ENCODE peak calls at places on chromosomes 11 and 22, in seven cellular contexts. One of them, this sample, is unnamed.

GRCh38 chr11:87374206-87374793 is 336.6 kb downstream of the TMEM135 start:
- DNase-seq in stomach: no peak
- DNase-seq in CD4-positive, alpha-beta T cell: no peak
- DNase-seq in activated CD8-positive, alpha-beta T cell treated with anti-CD3 and anti-CD28 coated beads for 36 hours: no peak
- DNase-seq in foreskin fibroblast: no peak
- DNase-seq in kidney: no peak
- DNase-seq in upper lobe of right lung: no peak
- DNase-seq in this sample: no peak

GRCh38 chr22:32079110-32080089 is 36.3 kb downstream of the SLC5A1 start:
- DNase-seq in stomach: peak
- DNase-seq in CD4-positive, alpha-beta T cell: no peak
- DNase-seq in activated CD8-positive, alpha-beta T cell treated with anti-CD3 and anti-CD28 coated beads for 36 hours: no peak
- DNase-seq in foreskin fibroblast: peak
- DNase-seq in kidney: no peak
- DNase-seq in upper lobe of right lung: no peak
- DNase-seq in this sample: no peak

GRCh38 chr11:76736773-76737495 is 46.2 kb upstream of the TSKU start:
- DNase-seq in stomach: no peak
- DNase-seq in CD4-positive, alpha-beta T cell: no peak
- DNase-seq in activated CD8-positive, alpha-beta T cell treated with anti-CD3 and anti-CD28 coated beads for 36 hours: no peak
- DNase-seq in foreskin fibroblast: no peak
- DNase-seq in kidney: peak
- DNase-seq in upper lobe of right lung: no peak
- DNase-seq in this sample: no peak

GRCh38 chr22:42627981-42628380 is 12.4 kb downstream of the ATP5MGL start:
- DNase-seq in stomach: no peak
- DNase-seq in CD4-positive, alpha-beta T cell: no peak
- DNase-seq in activated CD8-positive, alpha-beta T cell treated with anti-CD3 and anti-CD28 coated beads for 36 hours: no peak
- DNase-seq in foreskin fibroblast: no peak
- DNase-seq in kidney: no peak
- DNase-seq in upper lobe of right lung: no peak
- DNase-seq in this sample: no peak

GRCh38 chr11:33942954-33943353 is 51.1 kb upstream of the LMO2 start:
- DNase-seq in stomach: no peak
- DNase-seq in CD4-positive, alpha-beta T cell: no peak
- DNase-seq in activated CD8-positive, alpha-beta T cell treated with anti-CD3 and anti-CD28 coated beads for 36 hours: no peak
- DNase-seq in foreskin fibroblast: peak
- DNase-seq in kidney: peak
- DNase-seq in upper lobe of right lung: no peak
- DNase-seq in this sample: no peak

GRCh38 chr11:72752088-72752914 is at the start of gene ARAP1:
- DNase-seq in stomach: peak
- DNase-seq in CD4-positive, alpha-beta T cell: peak
- DNase-seq in activated CD8-positive, alpha-beta T cell treated with anti-CD3 and anti-CD28 coated beads for 36 hours: peak
- DNase-seq in foreskin fibroblast: peak
- DNase-seq in kidney: peak
- DNase-seq in upper lobe of right lung: peak
- DNase-seq in this sample: peak

GRCh38 chr11:33777906-33778305 is 3.6 kb upstream of the FBXO3 start:
- DNase-seq in stomach: no peak
- DNase-seq in CD4-positive, alpha-beta T cell: no peak
- DNase-seq in activated CD8-positive, alpha-beta T cell treated with anti-CD3 and anti-CD28 coated beads for 36 hours: no peak
- DNase-seq in foreskin fibroblast: no peak
- DNase-seq in kidney: no peak
- DNase-seq in upper lobe of right lung: no peak
- DNase-seq in this sample: no peak

GRCh38 chr11:78690588-78690987 is 115.9 kb upstream of the NARS2 start:
- DNase-seq in stomach: no peak
- DNase-seq in CD4-positive, alpha-beta T cell: no peak
- DNase-seq in activated CD8-positive, alpha-beta T cell treated with anti-CD3 and anti-CD28 coated beads for 36 hours: no peak
- DNase-seq in foreskin fibroblast: peak
- DNase-seq in kidney: no peak
- DNase-seq in upper lobe of right lung: no peak
- DNase-seq in this sample: no peak

GRCh38 chr22:19806213-19807160 is 45.9 kb downstream of the TBX1 start:
- DNase-seq in stomach: peak
- DNase-seq in CD4-positive, alpha-beta T cell: no peak
- DNase-seq in activated CD8-positive, alpha-beta T cell treated with anti-CD3 and anti-CD28 coated beads for 36 hours: no peak
- DNase-seq in foreskin fibroblast: no peak
- DNase-seq in kidney: peak
- DNase-seq in upper lobe of right lung: peak
- DNase-seq in this sample: peak

GRCh38 chr11:43934359-43935130 is 7.9 kb upstream of the C11orf96 start:
- DNase-seq in stomach: no peak
- DNase-seq in CD4-positive, alpha-beta T cell: no peak
- DNase-seq in activated CD8-positive, alpha-beta T cell treated with anti-CD3 and anti-CD28 coated beads for 36 hours: no peak
- DNase-seq in foreskin fibroblast: no peak
- DNase-seq in kidney: no peak
- DNase-seq in upper lobe of right lung: no peak
- DNase-seq in this sample: no peak

GRCh38 chr11:71581826-71582225 is 849 bp downstream of the KRTAP5-11 start:
- DNase-seq in stomach: no peak
- DNase-seq in CD4-positive, alpha-beta T cell: no peak
- DNase-seq in activated CD8-positive, alpha-beta T cell treated with anti-CD3 and anti-CD28 coated beads for 36 hours: no peak
- DNase-seq in foreskin fibroblast: no peak
- DNase-seq in kidney: no peak
- DNase-seq in upper lobe of right lung: no peak
- DNase-seq in this sample: no peak

GRCh38 chr11:3807856-3808845 is at the start of gene PGAP2:
- DNase-seq in stomach: peak
- DNase-seq in CD4-positive, alpha-beta T cell: peak
- DNase-seq in activated CD8-positive, alpha-beta T cell treated with anti-CD3 and anti-CD28 coated beads for 36 hours: peak
- DNase-seq in foreskin fibroblast: peak
- DNase-seq in kidney: peak
- DNase-seq in upper lobe of right lung: peak
- DNase-seq in this sample: peak

GRCh38 chr22:27474711-27475547 is 326.6 kb downstream of the MN1 start:
- DNase-seq in stomach: no peak
- DNase-seq in CD4-positive, alpha-beta T cell: no peak
- DNase-seq in activated CD8-positive, alpha-beta T cell treated with anti-CD3 and anti-CD28 coated beads for 36 hours: no peak
- DNase-seq in foreskin fibroblast: peak
- DNase-seq in kidney: no peak
- DNase-seq in upper lobe of right lung: no peak
- DNase-seq in this sample: no peak

GRCh38 chr11:72380132-72380503 is 54.2 kb downstream of the CLPB start:
- DNase-seq in stomach: no peak
- DNase-seq in CD4-positive, alpha-beta T cell: no peak
- DNase-seq in activated CD8-positive, alpha-beta T cell treated with anti-CD3 and anti-CD28 coated beads for 36 hours: no peak
- DNase-seq in foreskin fibroblast: no peak
- DNase-seq in kidney: no peak
- DNase-seq in upper lobe of right lung: no peak
- DNase-seq in this sample: no peak

GRCh38 chr22:39311592-39312400 is 7.6 kb downstream of the RPL3 start:
- DNase-seq in stomach: no peak
- DNase-seq in CD4-positive, alpha-beta T cell: no peak
- DNase-seq in activated CD8-positive, alpha-beta T cell treated with anti-CD3 and anti-CD28 coated beads for 36 hours: peak
- DNase-seq in foreskin fibroblast: peak
- DNase-seq in kidney: no peak
- DNase-seq in upper lobe of right lung: no peak
- DNase-seq in this sample: no peak

GRCh38 chr22:39306456-39307361 is 12.7 kb downstream of the RPL3 start:
- DNase-seq in stomach: peak
- DNase-seq in CD4-positive, alpha-beta T cell: no peak
- DNase-seq in activated CD8-positive, alpha-beta T cell treated with anti-CD3 and anti-CD28 coated beads for 36 hours: peak
- DNase-seq in foreskin fibroblast: peak
- DNase-seq in kidney: no peak
- DNase-seq in upper lobe of right lung: no peak
- DNase-seq in this sample: no peak

GRCh38 chr22:39309881-39310714 is 9.3 kb downstream of the RPL3 start:
- DNase-seq in stomach: no peak
- DNase-seq in CD4-positive, alpha-beta T cell: no peak
- DNase-seq in activated CD8-positive, alpha-beta T cell treated with anti-CD3 and anti-CD28 coated beads for 36 hours: no peak
- DNase-seq in foreskin fibroblast: peak
- DNase-seq in kidney: no peak
- DNase-seq in upper lobe of right lung: no peak
- DNase-seq in this sample: no peak

GRCh38 chr22:39309364-39309861 is 10.0 kb downstream of the RPL3 start:
- DNase-seq in stomach: no peak
- DNase-seq in CD4-positive, alpha-beta T cell: no peak
- DNase-seq in activated CD8-positive, alpha-beta T cell treated with anti-CD3 and anti-CD28 coated beads for 36 hours: no peak
- DNase-seq in foreskin fibroblast: peak
- DNase-seq in kidney: no peak
- DNase-seq in upper lobe of right lung: no peak
- DNase-seq in this sample: no peak

GRCh38 chr22:39308614-39309363 is 10.6 kb downstream of the RPL3 start:
- DNase-seq in stomach: peak
- DNase-seq in CD4-positive, alpha-beta T cell: no peak
- DNase-seq in activated CD8-positive, alpha-beta T cell treated with anti-CD3 and anti-CD28 coated beads for 36 hours: no peak
- DNase-seq in foreskin fibroblast: peak
- DNase-seq in kidney: no peak
- DNase-seq in upper lobe of right lung: no peak
- DNase-seq in this sample: no peak
- TF ChIP-seq CTCF in stomach: no peak
- TF ChIP-seq CTCF in CD4-positive, alpha-beta T cell: no peak
- TF ChIP-seq CTCF in activated CD8-positive, alpha-beta T cell treated with anti-CD3 and anti-CD28 coated beads for 36 hours: no peak
- TF ChIP-seq CTCF in foreskin fibroblast: peak
- TF ChIP-seq CTCF in kidney: no peak
- TF ChIP-seq CTCF in upper lobe of right lung: peak
- TF ChIP-seq CTCF in this sample: no peak

GRCh38 chr22:17888855-17889254 is 114.6 kb upstream of the BID start:
- DNase-seq in stomach: no peak
- DNase-seq in CD4-positive, alpha-beta T cell: no peak
- DNase-seq in activated CD8-positive, alpha-beta T cell treated with anti-CD3 and anti-CD28 coated beads for 36 hours: no peak
- DNase-seq in foreskin fibroblast: peak
- DNase-seq in kidney: no peak
- DNase-seq in upper lobe of right lung: no peak
- DNase-seq in this sample: no peak

GRCh38 chr22:17890892-17891291 is 116.6 kb upstream of the BID start:
- DNase-seq in stomach: no peak
- DNase-seq in CD4-positive, alpha-beta T cell: no peak
- DNase-seq in activated CD8-positive, alpha-beta T cell treated with anti-CD3 and anti-CD28 coated beads for 36 hours: no peak
- DNase-seq in foreskin fibroblast: no peak
- DNase-seq in kidney: no peak
- DNase-seq in upper lobe of right lung: no peak
- DNase-seq in this sample: no peak

GRCh38 chr22:17893900-17894299 is 119.6 kb upstream of the BID start:
- DNase-seq in stomach: no peak
- DNase-seq in CD4-positive, alpha-beta T cell: no peak
- DNase-seq in activated CD8-positive, alpha-beta T cell treated with anti-CD3 and anti-CD28 coated beads for 36 hours: no peak
- DNase-seq in foreskin fibroblast: no peak
- DNase-seq in kidney: no peak
- DNase-seq in upper lobe of right lung: no peak
- DNase-seq in this sample: peak

GRCh38 chr22:17890245-17890671 is 116.0 kb upstream of the BID start:
- DNase-seq in stomach: no peak
- DNase-seq in CD4-positive, alpha-beta T cell: no peak
- DNase-seq in activated CD8-positive, alpha-beta T cell treated with anti-CD3 and anti-CD28 coated beads for 36 hours: no peak
- DNase-seq in foreskin fibroblast: no peak
- DNase-seq in kidney: no peak
- DNase-seq in upper lobe of right lung: no peak
- DNase-seq in this sample: peak

GRCh38 chr22:17891427-17892167 is 117.3 kb upstream of the BID start:
- DNase-seq in stomach: no peak
- DNase-seq in CD4-positive, alpha-beta T cell: no peak
- DNase-seq in activated CD8-positive, alpha-beta T cell treated with anti-CD3 and anti-CD28 coated beads for 36 hours: peak
- DNase-seq in foreskin fibroblast: no peak
- DNase-seq in kidney: no peak
- DNase-seq in upper lobe of right lung: no peak
- DNase-seq in this sample: peak
- TF ChIP-seq CTCF in stomach: no peak
- TF ChIP-seq CTCF in CD4-positive, alpha-beta T cell: no peak
- TF ChIP-seq CTCF in activated CD8-positive, alpha-beta T cell treated with anti-CD3 and anti-CD28 coated beads for 36 hours: no peak
- TF ChIP-seq CTCF in foreskin fibroblast: peak
- TF ChIP-seq CTCF in kidney: peak
- TF ChIP-seq CTCF in upper lobe of right lung: peak
- TF ChIP-seq CTCF in this sample: peak

GRCh38 chr11:126114486-126115252 is 52.0 kb upstream of the CDON start:
- DNase-seq in stomach: no peak
- DNase-seq in CD4-positive, alpha-beta T cell: no peak
- DNase-seq in activated CD8-positive, alpha-beta T cell treated with anti-CD3 and anti-CD28 coated beads for 36 hours: no peak
- DNase-seq in foreskin fibroblast: peak
- DNase-seq in kidney: no peak
- DNase-seq in upper lobe of right lung: no peak
- DNase-seq in this sample: no peak

GRCh38 chr11:126113963-126114362 is 51.3 kb upstream of the CDON start:
- DNase-seq in stomach: no peak
- DNase-seq in CD4-positive, alpha-beta T cell: no peak
- DNase-seq in activated CD8-positive, alpha-beta T cell treated with anti-CD3 and anti-CD28 coated beads for 36 hours: no peak
- DNase-seq in foreskin fibroblast: peak
- DNase-seq in kidney: no peak
- DNase-seq in upper lobe of right lung: no peak
- DNase-seq in this sample: no peak

GRCh38 chr11:126112547-126112946 is 49.9 kb upstream of the CDON start:
- DNase-seq in stomach: no peak
- DNase-seq in CD4-positive, alpha-beta T cell: no peak
- DNase-seq in activated CD8-positive, alpha-beta T cell treated with anti-CD3 and anti-CD28 coated beads for 36 hours: no peak
- DNase-seq in foreskin fibroblast: peak
- DNase-seq in kidney: no peak
- DNase-seq in upper lobe of right lung: no peak
- DNase-seq in this sample: no peak

GRCh38 chr11:126113012-126113411 is 50.3 kb upstream of the CDON start:
- DNase-seq in stomach: no peak
- DNase-seq in CD4-positive, alpha-beta T cell: no peak
- DNase-seq in activated CD8-positive, alpha-beta T cell treated with anti-CD3 and anti-CD28 coated beads for 36 hours: no peak
- DNase-seq in foreskin fibroblast: no peak
- DNase-seq in kidney: no peak
- DNase-seq in upper lobe of right lung: no peak
- DNase-seq in this sample: no peak

GRCh38 chr11:126113515-126113957 is 50.9 kb upstream of the CDON start:
- DNase-seq in stomach: peak
- DNase-seq in CD4-positive, alpha-beta T cell: no peak
- DNase-seq in activated CD8-positive, alpha-beta T cell treated with anti-CD3 and anti-CD28 coated beads for 36 hours: no peak
- DNase-seq in foreskin fibroblast: peak
- DNase-seq in kidney: peak
- DNase-seq in upper lobe of right lung: peak
- DNase-seq in this sample: peak
- TF ChIP-seq CTCF in stomach: no peak
- TF ChIP-seq CTCF in CD4-positive, alpha-beta T cell: no peak
- TF ChIP-seq CTCF in activated CD8-positive, alpha-beta T cell treated with anti-CD3 and anti-CD28 coated beads for 36 hours: no peak
- TF ChIP-seq CTCF in foreskin fibroblast: no peak
- TF ChIP-seq CTCF in kidney: no peak
- TF ChIP-seq CTCF in upper lobe of right lung: no peak
- TF ChIP-seq CTCF in this sample: no peak

GRCh38 chr22:48781391-48781790 is 1046.3 kb downstream of the BRD1 start:
- DNase-seq in stomach: no peak
- DNase-seq in CD4-positive, alpha-beta T cell: no peak
- DNase-seq in activated CD8-positive, alpha-beta T cell treated with anti-CD3 and anti-CD28 coated beads for 36 hours: no peak
- DNase-seq in foreskin fibroblast: no peak
- DNase-seq in kidney: no peak
- DNase-seq in upper lobe of right lung: no peak
- DNase-seq in this sample: no peak

GRCh38 chr22:48782326-48782725 is 1045.3 kb downstream of the BRD1 start:
- DNase-seq in stomach: no peak
- DNase-seq in CD4-positive, alpha-beta T cell: no peak
- DNase-seq in activated CD8-positive, alpha-beta T cell treated with anti-CD3 and anti-CD28 coated beads for 36 hours: no peak
- DNase-seq in foreskin fibroblast: no peak
- DNase-seq in kidney: no peak
- DNase-seq in upper lobe of right lung: no peak
- DNase-seq in this sample: no peak

GRCh38 chr22:48780597-48781277 is 1046.9 kb downstream of the BRD1 start:
- DNase-seq in stomach: no peak
- DNase-seq in CD4-positive, alpha-beta T cell: no peak
- DNase-seq in activated CD8-positive, alpha-beta T cell treated with anti-CD3 and anti-CD28 coated beads for 36 hours: no peak
- DNase-seq in foreskin fibroblast: no peak
- DNase-seq in kidney: no peak
- DNase-seq in upper lobe of right lung: no peak
- DNase-seq in this sample: no peak

GRCh38 chr22:48782817-48783511 is 1044.7 kb downstream of the BRD1 start:
- DNase-seq in stomach: no peak
- DNase-seq in CD4-positive, alpha-beta T cell: no peak
- DNase-seq in activated CD8-positive, alpha-beta T cell treated with anti-CD3 and anti-CD28 coated beads for 36 hours: no peak
- DNase-seq in foreskin fibroblast: no peak
- DNase-seq in kidney: no peak
- DNase-seq in upper lobe of right lung: no peak
- DNase-seq in this sample: no peak

GRCh38 chr22:48781868-48782267 is 1045.8 kb downstream of the BRD1 start:
- DNase-seq in stomach: no peak
- DNase-seq in CD4-positive, alpha-beta T cell: no peak
- DNase-seq in activated CD8-positive, alpha-beta T cell treated with anti-CD3 and anti-CD28 coated beads for 36 hours: no peak
- DNase-seq in foreskin fibroblast: no peak
- DNase-seq in kidney: no peak
- DNase-seq in upper lobe of right lung: no peak
- DNase-seq in this sample: no peak
- TF ChIP-seq CTCF in stomach: no peak
- TF ChIP-seq CTCF in CD4-positive, alpha-beta T cell: no peak
- TF ChIP-seq CTCF in activated CD8-positive, alpha-beta T cell treated with anti-CD3 and anti-CD28 coated beads for 36 hours: no peak
- TF ChIP-seq CTCF in foreskin fibroblast: no peak
- TF ChIP-seq CTCF in kidney: no peak
- TF ChIP-seq CTCF in upper lobe of right lung: no peak
- TF ChIP-seq CTCF in this sample: no peak